ENCODE peak calls at places on chromosome 4, in six cellular contexts. W is left ventricle myocardium inferior, Q is IMR-90, M is neural progenitor cell, K is heart right ventricle, L is BJ. J is an unnamed sample.

GRCh38 chr4:105808459-105809041 is 86.7 kb upstream of the NPNT start:
- DNase-seq in W (no peak), K (no peak), M (no peak), L (peak; percentile 44), Q (peak; percentile 88), J (no peak)

GRCh38 chr4:76781698-76782595 is 116.0 kb downstream of the SOWAHB start:
- DNase-seq in W (no peak), M (no peak), Q (peak; percentile 98), K (no peak), L (peak; percentile 98), J (peak; percentile 63)

GRCh38 chr4:53465291-53465690 is 87.8 kb downstream of the FIP1L1 start:
- DNase-seq in L (no peak), W (no peak), Q (peak; percentile 31), K (no peak), M (no peak), J (no peak)

GRCh38 chr4:121272526-121272925 is 108.3 kb downstream of the QRFPR start:
- DNase-seq in M (no peak), L (no peak), W (no peak), Q (peak; percentile 55), K (no peak), J (no peak)

GRCh38 chr4:67714955-67715354 is 14.0 kb upstream of the UBA6 start:
- DNase-seq in M (no peak), K (no peak), L (no peak), Q (no peak), W (no peak), J (no peak)

GRCh38 chr4:112509243-112510190 is 6.5 kb downstream of the NEUROG2 start:
- DNase-seq in K (no peak), M (peak; percentile 73), Q (peak; percentile 20), L (no peak), W (no peak), J (peak; percentile 78)

GRCh38 chr4:52572936-52573485 is 86.1 kb downstream of the USP46 start:
- DNase-seq in Q (peak; percentile 90), L (peak; percentile 40), W (no peak), K (no peak), M (no peak), J (no peak)

GRCh38 chr4:108359936-108360681 is 191.4 kb upstream of the LEF1 start:
- DNase-seq in W (no peak), Q (no peak), K (no peak), M (no peak), L (no peak), J (peak; percentile 71)

GRCh38 chr4:98976716-98977115 is 18.8 kb upstream of the METAP1 start:
- DNase-seq in Q (peak; percentile 62), W (no peak), K (no peak), L (no peak), M (no peak), J (no peak)

GRCh38 chr4:38330321-38330720 is 333.7 kb upstream of the KLF3 start:
- DNase-seq in K (no peak), L (no peak), Q (no peak), W (no peak), M (no peak), J (no peak)

GRCh38 chr4:139988863-139989765 is 164.9 kb downstream of the MAML3 start:
- DNase-seq in M (peak; percentile 34), K (no peak), Q (peak; percentile 97), L (peak; percentile 65), W (no peak), J (peak; percentile 75)

GRCh38 chr4:108492816-108493595 is 127.4 kb upstream of the RPL34 start:
- DNase-seq in K (no peak), L (no peak), Q (peak; percentile 11), W (no peak), M (peak; percentile 75), J (peak; percentile 90)

DNA sequence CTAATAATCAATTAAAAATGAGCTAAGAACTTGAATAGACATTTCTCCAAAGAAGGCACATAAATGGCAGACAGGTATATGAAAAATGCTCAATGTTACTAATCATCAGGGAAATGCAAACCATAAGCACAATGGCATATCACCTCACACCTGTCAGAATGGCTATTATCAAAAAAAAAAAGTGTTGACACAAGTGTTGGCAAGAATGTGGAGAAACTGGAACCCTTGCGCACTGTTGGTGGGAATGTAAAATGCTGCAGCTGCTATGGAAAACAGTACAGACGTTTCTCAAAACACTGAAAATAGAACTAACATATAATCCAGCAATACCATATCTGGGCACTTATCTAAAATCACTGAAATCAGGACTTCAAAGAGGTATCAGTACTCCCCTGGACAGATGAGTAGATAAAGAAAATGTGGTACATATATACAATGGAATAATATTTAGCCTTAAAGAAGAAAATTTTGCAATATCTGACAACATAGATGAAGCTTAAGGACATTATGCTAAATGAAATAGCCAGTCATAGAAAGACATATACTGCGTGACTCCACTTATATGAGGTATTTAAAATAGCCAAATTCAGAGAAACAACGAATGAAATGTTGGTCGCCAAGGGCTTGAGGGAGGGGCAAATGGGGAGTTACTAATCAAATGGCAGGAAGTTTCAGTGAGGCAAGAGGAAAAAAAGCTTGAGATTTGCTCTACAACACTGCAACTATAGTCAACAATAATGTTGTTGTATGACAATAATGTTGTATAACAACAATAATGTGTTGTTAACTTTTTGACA is 175.5 kb downstream of the WDFY3 start:
- DNase-seq in K (no peak), M (no peak), L (no peak), Q (no peak), W (no peak), J (no peak)
- H3K36me3 ChIP-seq in K (peaks cover 97% of the 10 kb centered on the region), M (peaks cover 8% of the 10 kb centered on the region), L (peaks cover 4% of the 10 kb centered on the region), Q (peaks cover 18% of the 10 kb centered on the region), W (peaks cover 74% of the 10 kb centered on the region), J (peaks cover 76% of the 10 kb centered on the region)

GRCh38 chr4:41857225-41857624 is 78.0 kb upstream of the TMEM33 start:
- DNase-seq in W (no peak), Q (no peak), K (no peak), M (no peak), L (no peak), J (no peak)

GRCh38 chr4:41856797-41857196 is 78.4 kb upstream of the TMEM33 start:
- DNase-seq in Q (no peak), M (no peak), L (no peak), W (no peak), K (no peak), J (no peak)

GRCh38 chr4:41852229-41852628 is 83.0 kb upstream of the TMEM33 start:
- DNase-seq in K (no peak), Q (no peak), L (no peak), M (no peak), W (no peak), J (no peak)

GRCh38 chr4:41851621-41852020 is 83.6 kb upstream of the TMEM33 start:
- DNase-seq in L (no peak), Q (no peak), K (no peak), M (no peak), W (no peak), J (no peak)

DNA sequence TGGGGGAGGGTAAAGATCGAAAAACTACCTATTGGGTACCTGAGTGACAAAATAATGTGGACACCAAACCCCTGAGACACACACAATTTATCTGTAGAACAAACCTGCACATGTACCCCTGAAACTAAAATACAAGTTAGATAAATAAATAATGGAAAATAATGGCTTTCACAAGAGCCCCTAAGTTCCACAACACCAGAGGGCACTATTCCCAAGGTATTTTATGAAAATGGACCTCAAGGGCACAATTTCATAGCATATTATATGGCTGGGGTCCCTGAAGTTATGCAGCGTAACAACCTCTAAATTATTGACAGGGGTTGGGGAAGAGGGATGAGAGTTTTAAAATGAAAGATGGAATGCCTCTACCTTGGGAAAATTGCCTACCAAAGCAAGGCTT is 81.3 kb upstream of the TMEM33 start:
- DNase-seq in L (no peak), Q (no peak), M (no peak), W (no peak), K (no peak), J (no peak)
- TF ChIP-seq CTCF in L (peak; percentile 23), Q (peak; percentile 10), M (peak; percentile 46), W (no peak), K (no peak), J (peak; percentile 74)

DNA sequence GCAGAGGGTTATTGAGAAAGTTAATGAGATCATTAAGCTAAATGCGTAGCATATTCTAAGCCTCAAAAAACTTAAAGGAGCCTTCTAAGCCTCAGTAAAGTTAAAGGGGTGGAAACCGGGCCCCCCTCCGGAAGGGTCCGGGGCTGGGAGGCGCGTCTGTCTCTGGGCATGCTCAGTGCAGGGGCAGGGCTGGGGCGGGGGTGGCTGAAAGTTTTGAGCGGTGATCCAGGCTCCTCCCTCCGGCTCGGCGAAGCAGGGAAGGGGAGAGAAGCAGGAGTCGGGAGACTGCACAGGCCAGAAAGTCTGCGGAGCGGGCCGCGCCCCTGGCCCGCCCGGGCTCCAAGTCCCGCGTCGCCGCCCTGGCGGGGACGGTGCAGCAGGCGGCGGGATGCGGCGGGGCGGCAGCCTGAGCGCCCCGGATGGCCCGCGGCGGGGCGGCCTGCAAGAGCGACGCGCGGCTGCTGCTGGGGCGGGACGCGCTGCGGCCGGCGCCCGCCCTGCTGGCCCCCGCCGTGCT is at the start of gene EVC:
- DNase-seq in Q (peak; percentile 74), K (peak; percentile 84), W (peak; percentile 88), L (no peak), M (peak; percentile 85), J (peak; percentile 92)
- H3K27me3 ChIP-seq in Q (no peaks in the 10 kb centered on the region), K (peaks cover 54% of the 10 kb centered on the region), W (peaks cover 38% of the 10 kb centered on the region), L (no peaks in the 10 kb centered on the region), M (peaks cover 38% of the 10 kb centered on the region), J (peaks cover 33% of the 10 kb centered on the region)

DNA sequence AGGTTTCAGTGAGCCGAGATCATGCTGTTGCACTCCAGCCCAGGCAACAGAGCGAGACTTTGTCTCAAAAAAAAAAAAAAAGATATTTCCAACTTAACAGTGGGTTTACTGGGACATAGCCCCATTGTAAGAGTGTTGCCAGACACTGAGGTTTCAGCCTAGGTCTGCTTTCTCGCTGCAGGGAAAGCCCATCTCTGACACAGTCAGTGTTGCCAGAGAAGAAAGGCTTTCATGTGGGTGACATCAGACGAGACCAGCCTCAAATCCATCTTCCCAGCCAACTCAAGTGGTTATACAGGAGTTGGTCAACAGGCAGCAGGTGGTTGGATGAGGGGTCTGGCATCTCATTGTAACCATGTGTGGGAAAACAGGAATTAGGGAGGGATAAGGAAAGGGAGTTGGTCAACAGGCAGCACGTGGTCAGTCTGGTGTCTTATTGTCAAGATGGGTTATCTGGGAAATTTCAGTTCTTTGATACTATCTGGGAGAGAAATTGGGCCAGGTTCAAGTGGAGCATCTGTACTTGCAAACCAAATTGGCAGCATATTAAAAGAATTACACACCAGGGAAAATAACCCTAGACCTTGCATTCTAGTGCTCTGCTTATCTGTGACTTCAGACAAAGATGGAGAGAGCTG is 41.1 kb downstream of the NELFA start:
- DNase-seq in W (no peak), Q (peak; percentile 8), L (no peak), K (no peak), M (no peak), J (no peak)
- H3K36me3 ChIP-seq in W (peaks cover 29% of the 10 kb centered on the region), Q (peaks cover 30% of the 10 kb centered on the region), L (peaks cover 9% of the 10 kb centered on the region), K (peaks cover 28% of the 10 kb centered on the region), M (peaks cover 4% of the 10 kb centered on the region), J (peaks cover 94% of the 10 kb centered on the region)

GRCh38 chr4:153159728-153160221 is 44.5 kb upstream of the TRIM2 start:
- DNase-seq in Q (peak; percentile 76), K (no peak), M (no peak), W (no peak), L (peak; percentile 91), J (no peak)

GRCh38 chr4:153161599-153161971 is 42.7 kb upstream of the TRIM2 start:
- DNase-seq in M (no peak), Q (peak; percentile 32), L (no peak), W (no peak), K (no peak), J (no peak)

GRCh38 chr4:153156263-153156662 is 48.0 kb upstream of the TRIM2 start:
- DNase-seq in W (no peak), L (no peak), M (peak; percentile 58), Q (no peak), K (no peak), J (peak; percentile 81)

GRCh38 chr4:153160856-153161598 is 43.2 kb upstream of the TRIM2 start:
- DNase-seq in K (no peak), L (no peak), W (no peak), M (no peak), Q (no peak), J (no peak)

GRCh38 chr4:153159016-153159415 is 45.2 kb upstream of the TRIM2 start:
- DNase-seq in W (no peak), Q (no peak), M (no peak), K (no peak), L (no peak), J (no peak)
- TF ChIP-seq CTCF in W (no peak), Q (no peak), M (no peak), K (no peak), L (no peak), J (peak; percentile 55)